ENCODE peak calls at places on chromosomes 6 and 20, in eight cellular contexts. One of them, this sample, is unnamed.

GRCh38 chr6:168711049-168711640 is 270.2 kb downstream of the SMOC2 start:
- DNase-seq in pancreas: no peak
- DNase-seq in keratinocyte: no peak
- DNase-seq in AG04450: no peak
- DNase-seq in CD8-positive, alpha-beta T cell: no peak
- DNase-seq in endothelial cell of umbilical vein: no peak
- DNase-seq in HL-60: no peak
- DNase-seq in psoas muscle: no peak
- DNase-seq in this sample: peak; percentile 11

GRCh38 chr6:76772951-76773350 is 690.3 kb downstream of the HTR1B start:
- DNase-seq in pancreas: no peak
- DNase-seq in keratinocyte: peak; percentile 15
- DNase-seq in AG04450: no peak
- DNase-seq in CD8-positive, alpha-beta T cell: no peak
- DNase-seq in endothelial cell of umbilical vein: no peak
- DNase-seq in HL-60: no peak
- DNase-seq in psoas muscle: no peak
- DNase-seq in this sample: no peak

GRCh38 chr6:1789092-1789491 is 179.4 kb downstream of the FOXC1 start:
- DNase-seq in pancreas: no peak
- DNase-seq in keratinocyte: no peak
- DNase-seq in AG04450: no peak
- DNase-seq in CD8-positive, alpha-beta T cell: no peak
- DNase-seq in endothelial cell of umbilical vein: peak; percentile 72
- DNase-seq in HL-60: no peak
- DNase-seq in psoas muscle: no peak
- DNase-seq in this sample: peak; percentile 83

GRCh38 chr6:49849121-49849907 is 17.0 kb downstream of the CRISP1 start:
- DNase-seq in pancreas: no peak
- DNase-seq in keratinocyte: no peak
- DNase-seq in AG04450: peak; percentile 18
- DNase-seq in CD8-positive, alpha-beta T cell: no peak
- DNase-seq in endothelial cell of umbilical vein: peak; percentile 47
- DNase-seq in HL-60: no peak
- DNase-seq in psoas muscle: no peak
- DNase-seq in this sample: peak; percentile 67

GRCh38 chr6:125793280-125793679 is 2.5 kb downstream of the NCOA7 start:
- DNase-seq in pancreas: no peak
- DNase-seq in keratinocyte: no peak
- DNase-seq in AG04450: no peak
- DNase-seq in CD8-positive, alpha-beta T cell: no peak
- DNase-seq in endothelial cell of umbilical vein: peak; percentile 72
- DNase-seq in HL-60: no peak
- DNase-seq in psoas muscle: no peak
- DNase-seq in this sample: no peak

GRCh38 chr20:38313676-38314075 is 9.7 kb downstream of the BPI start:
- DNase-seq in pancreas: no peak
- DNase-seq in keratinocyte: no peak
- DNase-seq in AG04450: no peak
- DNase-seq in CD8-positive, alpha-beta T cell: no peak
- DNase-seq in endothelial cell of umbilical vein: no peak
- DNase-seq in HL-60: no peak
- DNase-seq in psoas muscle: no peak
- DNase-seq in this sample: no peak

GRCh38 chr6:91506509-91506908 is 919.6 kb upstream of the MAP3K7 start:
- DNase-seq in pancreas: no peak
- DNase-seq in keratinocyte: no peak
- DNase-seq in AG04450: no peak
- DNase-seq in CD8-positive, alpha-beta T cell: no peak
- DNase-seq in endothelial cell of umbilical vein: no peak
- DNase-seq in HL-60: no peak
- DNase-seq in psoas muscle: no peak
- DNase-seq in this sample: no peak

GRCh38 chr20:36128463-36129176 is 25.9 kb upstream of the EPB41L1 start:
- DNase-seq in pancreas: no peak
- DNase-seq in keratinocyte: no peak
- DNase-seq in AG04450: peak; percentile 36
- DNase-seq in CD8-positive, alpha-beta T cell: no peak
- DNase-seq in endothelial cell of umbilical vein: no peak
- DNase-seq in HL-60: no peak
- DNase-seq in psoas muscle: no peak
- DNase-seq in this sample: peak; percentile 49

GRCh38 chr6:118667988-118668387 is 16.6 kb upstream of the CEP85L start:
- DNase-seq in pancreas: no peak
- DNase-seq in keratinocyte: no peak
- DNase-seq in AG04450: no peak
- DNase-seq in CD8-positive, alpha-beta T cell: no peak
- DNase-seq in endothelial cell of umbilical vein: no peak
- DNase-seq in HL-60: no peak
- DNase-seq in psoas muscle: no peak
- DNase-seq in this sample: peak; percentile 13

GRCh38 chr20:24915892-24916291 is 33.2 kb upstream of the CST7 start:
- DNase-seq in pancreas: no peak
- DNase-seq in keratinocyte: no peak
- DNase-seq in AG04450: no peak
- DNase-seq in CD8-positive, alpha-beta T cell: no peak
- DNase-seq in endothelial cell of umbilical vein: no peak
- DNase-seq in HL-60: no peak
- DNase-seq in psoas muscle: no peak
- DNase-seq in this sample: no peak

GRCh38 chr20:47073766-47074475 is 179.3 kb downstream of the EYA2 start:
- DNase-seq in pancreas: no peak
- DNase-seq in keratinocyte: no peak
- DNase-seq in AG04450: no peak
- DNase-seq in CD8-positive, alpha-beta T cell: no peak
- DNase-seq in endothelial cell of umbilical vein: no peak
- DNase-seq in HL-60: no peak
- DNase-seq in psoas muscle: no peak
- DNase-seq in this sample: no peak

GRCh38 chr6:39980839-39981580 is 46.7 kb upstream of the MOCS1 start:
- DNase-seq in pancreas: peak; percentile 49
- DNase-seq in keratinocyte: no peak
- DNase-seq in AG04450: no peak
- DNase-seq in CD8-positive, alpha-beta T cell: no peak
- DNase-seq in endothelial cell of umbilical vein: peak; percentile 30
- DNase-seq in HL-60: peak; percentile 2
- DNase-seq in psoas muscle: no peak
- DNase-seq in this sample: peak; percentile 71

GRCh38 chr6:44304282-44305199 is 8.6 kb downstream of the AARS2 start:
- DNase-seq in pancreas: peak; percentile 28
- DNase-seq in keratinocyte: no peak
- DNase-seq in AG04450: no peak
- DNase-seq in CD8-positive, alpha-beta T cell: peak; percentile 55
- DNase-seq in endothelial cell of umbilical vein: peak; percentile 41
- DNase-seq in HL-60: no peak
- DNase-seq in psoas muscle: peak; percentile 61
- DNase-seq in this sample: peak; percentile 49

GRCh38 chr6:155078331-155078745 is 83.2 kb downstream of the TIAM2 start:
- DNase-seq in pancreas: no peak
- DNase-seq in keratinocyte: no peak
- DNase-seq in AG04450: no peak
- DNase-seq in CD8-positive, alpha-beta T cell: no peak
- DNase-seq in endothelial cell of umbilical vein: no peak
- DNase-seq in HL-60: no peak
- DNase-seq in psoas muscle: no peak
- DNase-seq in this sample: peak; percentile 16

GRCh38 chr6:43885399-43886066 is 115.5 kb downstream of the VEGFA start:
- DNase-seq in pancreas: no peak
- DNase-seq in keratinocyte: no peak
- DNase-seq in AG04450: no peak
- DNase-seq in CD8-positive, alpha-beta T cell: no peak
- DNase-seq in endothelial cell of umbilical vein: no peak
- DNase-seq in HL-60: no peak
- DNase-seq in psoas muscle: no peak
- DNase-seq in this sample: no peak

GRCh38 chr6:33708516-33709204 is 2.8 kb downstream of the UQCC2 start:
- DNase-seq in pancreas: no peak
- DNase-seq in keratinocyte: no peak
- DNase-seq in AG04450: no peak
- DNase-seq in CD8-positive, alpha-beta T cell: no peak
- DNase-seq in endothelial cell of umbilical vein: no peak
- DNase-seq in HL-60: no peak
- DNase-seq in psoas muscle: no peak
- DNase-seq in this sample: no peak
- TF ChIP-seq CTCF in pancreas: no peak
- TF ChIP-seq CTCF in keratinocyte: no peak
- TF ChIP-seq CTCF in AG04450: no peak
- TF ChIP-seq CTCF in CD8-positive, alpha-beta T cell: no peak
- TF ChIP-seq CTCF in endothelial cell of umbilical vein: no peak
- TF ChIP-seq CTCF in HL-60: no peak
- TF ChIP-seq CTCF in psoas muscle: no peak
- TF ChIP-seq CTCF in this sample: no peak

GRCh38 chr6:13360671-13361540 is 32.6 kb upstream of the TBC1D7 start:
- DNase-seq in pancreas: no peak
- DNase-seq in keratinocyte: no peak
- DNase-seq in AG04450: no peak
- DNase-seq in CD8-positive, alpha-beta T cell: no peak
- DNase-seq in endothelial cell of umbilical vein: no peak
- DNase-seq in HL-60: peak; percentile 72
- DNase-seq in psoas muscle: no peak
- DNase-seq in this sample: peak; percentile 88
- H3K27ac ChIP-seq in pancreas: no peak overlapping the region
- H3K27ac ChIP-seq in keratinocyte: no peak overlapping the region
- H3K27ac ChIP-seq in AG04450: no peak overlapping the region
- H3K27ac ChIP-seq in CD8-positive, alpha-beta T cell: no peak overlapping the region
- H3K27ac ChIP-seq in endothelial cell of umbilical vein: no peak overlapping the region
- H3K27ac ChIP-seq in HL-60: peak overlapping the region; percentile 48
- H3K27ac ChIP-seq in psoas muscle: no peak overlapping the region
- H3K27ac ChIP-seq in this sample: peak overlapping the region; percentile 13

DNA sequence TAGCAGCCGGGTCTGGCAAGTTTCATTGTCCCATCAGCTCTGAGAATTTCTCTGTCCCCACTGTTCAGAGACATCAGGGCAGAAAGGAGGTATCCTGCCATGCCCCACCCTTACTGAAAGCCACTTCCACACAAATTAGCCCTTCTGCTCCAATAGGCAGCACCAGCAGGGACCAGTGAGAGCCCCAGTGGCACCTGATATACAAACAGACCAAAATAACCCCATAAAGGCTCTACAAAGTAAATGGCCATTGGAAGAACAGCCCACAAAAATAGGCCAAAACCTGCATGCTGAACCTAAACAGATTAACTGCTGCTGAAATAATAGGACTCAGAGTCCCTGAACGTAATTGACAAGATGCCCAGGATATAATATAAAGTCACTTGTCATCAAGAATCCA is 199.9 kb downstream of the TMEM200A start:
- DNase-seq in pancreas: no peak
- DNase-seq in keratinocyte: no peak
- DNase-seq in AG04450: no peak
- DNase-seq in CD8-positive, alpha-beta T cell: no peak
- DNase-seq in endothelial cell of umbilical vein: no peak
- DNase-seq in HL-60: no peak
- DNase-seq in psoas muscle: no peak
- DNase-seq in this sample: no peak
- TF ChIP-seq CTCF in pancreas: no peak
- TF ChIP-seq CTCF in keratinocyte: no peak
- TF ChIP-seq CTCF in AG04450: no peak
- TF ChIP-seq CTCF in CD8-positive, alpha-beta T cell: no peak
- TF ChIP-seq CTCF in endothelial cell of umbilical vein: no peak
- TF ChIP-seq CTCF in HL-60: no peak
- TF ChIP-seq CTCF in psoas muscle: no peak
- TF ChIP-seq CTCF in this sample: no peak

DNA sequence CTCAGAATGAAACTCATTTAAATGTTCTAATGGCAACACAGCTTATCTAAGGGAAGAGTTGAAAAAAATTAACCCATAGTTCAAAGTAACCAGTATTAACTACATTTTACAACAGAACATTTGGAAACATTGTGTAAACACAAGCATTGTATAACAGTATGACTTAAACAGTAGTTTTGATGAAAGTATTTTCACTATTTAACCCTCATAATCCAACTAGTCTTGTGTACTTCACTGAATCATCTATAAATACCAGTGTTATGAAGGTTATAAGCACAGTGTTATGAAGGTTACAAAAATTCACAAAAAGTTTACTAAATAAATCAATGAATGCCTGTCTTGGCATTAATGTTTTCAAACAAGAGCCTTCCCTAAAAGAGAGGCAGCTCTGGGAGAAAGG is 66.5 kb downstream of the REV3L start:
- DNase-seq in pancreas: no peak
- DNase-seq in keratinocyte: no peak
- DNase-seq in AG04450: no peak
- DNase-seq in CD8-positive, alpha-beta T cell: no peak
- DNase-seq in endothelial cell of umbilical vein: no peak
- DNase-seq in HL-60: no peak
- DNase-seq in psoas muscle: no peak
- DNase-seq in this sample: no peak
- H3K27ac ChIP-seq in pancreas: no peak overlapping the region
- H3K27ac ChIP-seq in keratinocyte: no peak overlapping the region
- H3K27ac ChIP-seq in AG04450: no peak overlapping the region
- H3K27ac ChIP-seq in CD8-positive, alpha-beta T cell: no peak overlapping the region
- H3K27ac ChIP-seq in endothelial cell of umbilical vein: no peak overlapping the region
- H3K27ac ChIP-seq in HL-60: no peak overlapping the region
- H3K27ac ChIP-seq in psoas muscle: no peak overlapping the region
- H3K27ac ChIP-seq in this sample: no peak overlapping the region

DNA sequence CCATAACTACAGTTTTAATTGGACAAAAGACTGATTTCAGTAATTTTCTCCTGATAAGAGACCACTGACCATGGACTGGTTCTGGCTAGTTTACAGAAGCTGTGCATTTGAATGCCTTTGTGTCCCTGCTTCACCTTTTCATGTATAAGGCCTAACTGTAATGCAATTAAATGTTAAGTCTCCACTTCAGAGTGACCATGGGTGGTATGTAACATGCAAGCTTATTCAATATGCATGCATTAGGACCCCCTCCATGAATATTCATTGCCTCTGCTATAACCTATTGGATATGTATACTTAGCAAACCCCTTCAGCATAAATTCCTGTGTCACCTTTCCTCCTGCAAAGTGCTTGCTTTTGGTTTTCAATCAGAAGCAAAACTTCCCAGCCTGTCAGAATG is 2.2 kb downstream of the UBD start:
- DNase-seq in pancreas: no peak
- DNase-seq in keratinocyte: no peak
- DNase-seq in AG04450: no peak
- DNase-seq in CD8-positive, alpha-beta T cell: no peak
- DNase-seq in endothelial cell of umbilical vein: no peak
- DNase-seq in HL-60: no peak
- DNase-seq in psoas muscle: no peak
- DNase-seq in this sample: no peak
- TF ChIP-seq CTCF in pancreas: no peak
- TF ChIP-seq CTCF in keratinocyte: no peak
- TF ChIP-seq CTCF in AG04450: no peak
- TF ChIP-seq CTCF in CD8-positive, alpha-beta T cell: no peak
- TF ChIP-seq CTCF in endothelial cell of umbilical vein: no peak
- TF ChIP-seq CTCF in HL-60: no peak
- TF ChIP-seq CTCF in psoas muscle: no peak
- TF ChIP-seq CTCF in this sample: no peak